ENCODE peak calls at places on chromosomes 3 and 15, in four cellular contexts. T, Z, F and N are unnamed samples.

GRCh38 chr3:49908378-49909199 is 4.9 kb upstream of the MST1R start:
- DNase-seq in T (no peak), Z (no peak), F (peak; percentile 63), N (no peak)

GRCh38 chr15:77104155-77104554 is 33.2 kb upstream of the TSPAN3 start:
- DNase-seq in T (no peak), Z (no peak), F (no peak), N (no peak)

GRCh38 chr15:47742334-47742733 is 25.0 kb downstream of the SEMA6D start:
- DNase-seq in T (no peak), Z (no peak), F (no peak), N (no peak)

GRCh38 chr15:40982855-40983254 is 29.6 kb downstream of the CHAC1 start:
- DNase-seq in T (no peak), Z (no peak), F (no peak), N (no peak)

GRCh38 chr3:72791132-72791531 is 57.1 kb downstream of the SHQ1 start:
- DNase-seq in T (no peak), Z (no peak), F (no peak), N (no peak)

GRCh38 chr3:169923189-169923588 is 11.8 kb downstream of the SAMD7 start:
- DNase-seq in T (no peak), Z (peak; percentile 6), F (peak; percentile 44), N (no peak)

GRCh38 chr3:138937690-138938055 is 9.3 kb downstream of the FOXL2 start:
- DNase-seq in T (no peak), Z (no peak), F (no peak), N (no peak)

GRCh38 chr3:193805448-193805847 is 212.4 kb downstream of the OPA1 start:
- DNase-seq in T (no peak), Z (peak; percentile 63), F (peak; percentile 64), N (no peak)

GRCh38 chr15:27866505-27867165 is 232.5 kb downstream of the OCA2 start:
- DNase-seq in T (no peak), Z (no peak), F (no peak), N (no peak)

GRCh38 chr3:78143000-78143399 is 1103.1 kb downstream of the ROBO2 start:
- DNase-seq in T (no peak), Z (no peak), F (no peak), N (no peak)

GRCh38 chr3:166889241-166889640 is 490.9 kb downstream of the ZBBX start:
- DNase-seq in T (no peak), Z (no peak), F (no peak), N (no peak)

GRCh38 chr3:60189304-60189703 is 1061.9 kb downstream of the FHIT start:
- DNase-seq in T (no peak), Z (no peak), F (peak; percentile 3), N (no peak)

GRCh38 chr3:5022966-5023776 is 43.9 kb downstream of the BHLHE40 start:
- DNase-seq in T (no peak), Z (peak; percentile 73), F (peak; percentile 97), N (no peak)

GRCh38 chr3:140134231-140134630 is 199.2 kb downstream of the CLSTN2 start:
- DNase-seq in T (no peak), Z (no peak), F (no peak), N (no peak)

GRCh38 chr15:93520206-93520605 is 431.2 kb upstream of the RGMA start:
- DNase-seq in T (no peak), Z (no peak), F (no peak), N (no peak)

DNA sequence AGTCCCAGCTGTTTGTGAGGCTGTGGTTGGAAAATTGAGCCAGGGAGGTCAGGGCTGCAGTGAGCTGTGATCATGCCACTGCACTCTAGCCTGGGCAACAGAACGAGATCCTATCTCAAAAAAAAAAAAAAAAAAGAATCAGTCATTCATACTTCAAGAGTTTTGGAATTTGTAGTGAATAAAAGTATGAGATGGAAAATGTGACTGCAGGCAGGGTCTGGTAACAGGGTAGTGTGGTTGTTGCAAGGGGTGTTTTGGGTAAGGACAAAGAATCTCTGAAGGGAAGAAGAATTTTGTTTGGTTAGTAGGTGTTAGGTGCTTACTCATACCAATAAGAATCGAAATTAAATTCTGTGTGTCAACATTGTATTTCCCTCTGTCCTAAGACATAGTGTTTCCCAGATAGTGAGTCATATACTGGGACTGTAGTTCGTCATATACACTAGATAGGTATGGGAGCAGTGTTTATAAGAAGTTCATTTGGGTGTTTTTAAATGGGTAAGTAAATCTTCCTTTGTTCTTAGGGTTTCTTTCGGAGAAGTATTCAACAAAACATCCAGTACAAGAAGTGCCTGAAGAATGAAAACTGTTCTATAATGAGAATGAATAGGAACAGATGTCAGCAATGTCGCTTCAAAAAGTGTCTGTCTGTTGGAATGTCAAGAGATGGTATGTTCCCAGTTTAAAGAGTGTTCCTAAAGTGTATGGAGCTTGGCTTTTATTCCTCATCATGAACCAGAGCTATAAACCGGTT is 14.2 kb downstream of the NR1D2 start:
- DNase-seq in T (no peak), Z (peak; percentile 18), F (no peak), N (no peak)
- TF ChIP-seq TAF1 in T (no peak), Z (no peak), F (no peak), N (no peak)

DNA sequence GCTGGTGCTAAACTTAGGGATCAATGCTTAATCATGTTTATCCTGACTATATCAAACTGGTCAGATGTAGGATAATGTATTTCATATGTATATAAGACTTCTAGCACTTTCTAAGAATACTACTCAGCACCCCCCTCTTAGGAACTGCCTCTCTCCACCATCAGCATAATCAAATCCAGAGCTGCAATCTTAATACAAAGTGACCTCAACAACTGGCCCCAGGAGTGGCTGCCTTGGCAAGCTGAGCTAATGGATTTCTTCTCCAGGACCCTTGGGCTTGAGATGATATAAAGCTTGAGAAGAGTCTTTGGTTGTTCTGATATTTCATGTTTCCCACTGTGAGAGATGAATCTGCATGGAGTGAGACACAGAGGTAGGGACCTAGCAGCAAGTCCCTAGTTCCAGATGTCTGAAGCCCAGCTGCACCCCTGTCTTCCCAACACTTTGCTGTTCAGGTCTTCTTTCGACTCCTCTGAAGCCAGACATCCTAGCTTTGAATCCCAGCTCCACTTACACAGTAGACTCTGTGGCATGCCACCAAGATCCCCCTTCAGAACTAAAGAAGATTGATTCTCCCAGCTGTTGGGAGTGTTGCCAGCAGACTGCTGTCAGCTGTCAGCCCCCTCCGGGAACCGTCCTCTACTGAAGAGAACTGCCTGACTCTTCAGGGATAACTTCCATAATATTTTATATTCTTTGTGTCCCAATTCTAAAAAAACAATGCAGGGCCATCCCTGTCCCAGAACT is 309.3 kb upstream of the UBE2E2 start:
- DNase-seq in T (no peak), Z (no peak), F (no peak), N (no peak)
- TF ChIP-seq TAF1 in T (no peak), Z (no peak), F (no peak), N (no peak)

GRCh38 chr3:161851941-161852566 is 355.4 kb downstream of the OTOL1 start:
- DNase-seq in T (peak; percentile 1), Z (peak; percentile 36), F (peak; percentile 33), N (peak; percentile 5)
- TF ChIP-seq TAF1 in T (no peak), Z (no peak), F (no peak), N (no peak)

GRCh38 chr15:25092661-25093060 is 137.9 kb downstream of the SNRPN start:
- DNase-seq in T (no peak), Z (no peak), F (no peak), N (no peak)
- TF ChIP-seq TAF1 in T (no peak), Z (no peak), F (no peak), N (no peak)

DNA sequence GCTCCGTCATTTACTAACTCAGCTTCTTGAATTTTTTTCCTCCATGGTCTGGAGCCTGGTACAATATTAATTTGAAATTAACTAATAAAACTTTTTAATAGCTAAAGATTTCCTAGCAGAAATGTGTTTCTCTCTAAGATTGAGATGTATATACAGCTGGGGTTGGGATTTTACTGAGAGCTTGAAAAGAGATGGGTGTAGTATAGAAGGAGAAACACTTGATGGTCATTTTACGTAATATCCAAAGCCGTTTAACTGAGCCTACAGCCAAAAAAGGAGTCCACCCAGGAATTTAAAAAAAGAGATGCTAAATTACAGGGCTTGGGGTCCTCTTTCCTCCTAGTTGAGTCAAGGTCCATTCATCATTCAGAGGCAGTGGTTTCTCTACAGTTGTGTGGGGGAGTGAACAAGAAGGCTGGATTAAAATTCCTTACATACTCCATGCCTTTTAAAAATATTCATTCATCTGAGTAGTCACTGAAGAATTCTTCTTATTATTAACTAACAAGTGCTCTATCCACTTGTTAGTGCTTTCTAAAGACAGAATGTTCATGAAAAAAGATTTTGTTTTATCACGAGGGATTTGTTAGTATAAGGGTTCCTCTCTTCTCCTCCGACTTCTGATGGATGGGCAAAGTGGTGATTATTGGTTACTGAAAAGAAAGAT is 255.3 kb upstream of the IL12A start:
- DNase-seq in T (no peak), Z (no peak), F (no peak), N (no peak)
- TF ChIP-seq TAF1 in T (no peak), Z (no peak), F (no peak), N (no peak)

GRCh38 chr3:194906229-194906629 is 220.5 kb downstream of the FAM43A start:
- DNase-seq in T (no peak), Z (peak; percentile 29), F (no peak), N (no peak)

GRCh38 chr3:194906970-194907629 is 221.4 kb downstream of the FAM43A start:
- DNase-seq in T (no peak), Z (no peak), F (no peak), N (no peak)

GRCh38 chr3:194908432-194908966 is 222.8 kb downstream of the FAM43A start:
- DNase-seq in T (no peak), Z (no peak), F (no peak), N (no peak)

GRCh38 chr3:194908972-194909371 is 223.3 kb downstream of the FAM43A start:
- DNase-seq in T (no peak), Z (no peak), F (no peak), N (no peak)

DNA sequence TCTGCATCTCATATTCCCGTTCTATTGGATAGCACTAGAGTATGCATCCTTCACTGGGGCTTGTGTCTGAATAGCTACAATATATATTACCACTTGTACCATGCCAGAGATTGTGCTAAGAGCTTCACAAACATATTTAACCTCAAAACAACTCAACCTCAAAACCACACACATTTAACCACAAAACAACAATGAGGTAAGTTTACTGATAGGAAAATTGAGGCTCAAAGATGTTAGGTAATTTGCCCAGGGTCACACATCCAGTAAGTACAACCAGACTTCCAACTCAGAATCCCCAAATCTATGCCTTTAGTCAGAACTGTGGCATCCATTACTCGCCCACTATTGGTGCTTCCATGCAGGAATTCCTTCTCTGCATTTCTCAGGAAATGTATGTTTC is 220.0 kb downstream of the FAM43A start:
- DNase-seq in T (no peak), Z (no peak), F (no peak), N (no peak)
- TF ChIP-seq TAF1 in T (no peak), Z (no peak), F (no peak), N (no peak)

DNA sequence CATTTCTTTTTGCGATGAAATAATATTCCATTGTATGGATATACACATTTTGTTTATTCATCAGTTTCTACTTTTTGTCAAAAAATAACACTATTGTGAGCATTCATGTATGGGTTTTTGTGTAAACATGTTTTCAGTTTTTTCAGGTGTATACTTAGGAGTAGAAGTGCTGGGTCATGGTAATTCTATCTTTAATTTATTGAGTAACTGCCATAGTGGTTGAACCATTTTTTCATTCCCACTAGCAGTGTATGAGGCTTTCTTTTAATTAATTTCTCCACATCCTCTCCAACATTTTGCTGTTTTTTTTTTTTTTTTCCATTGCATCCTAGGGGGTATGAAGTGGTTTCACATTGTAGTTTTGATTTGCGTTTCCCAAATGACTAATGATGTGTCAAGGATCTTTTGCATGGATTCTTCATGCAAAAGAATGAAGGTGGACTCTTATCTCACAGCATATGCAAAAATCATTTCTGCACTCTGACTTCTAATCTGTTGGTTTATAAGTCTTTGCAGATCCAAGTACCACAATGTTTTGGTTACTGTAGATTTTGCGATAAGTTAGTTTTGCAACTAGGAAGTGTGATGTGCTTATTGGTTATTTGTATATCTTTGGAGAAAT is 12.6 kb downstream of the ATP2C1 start:
- DNase-seq in T (no peak), Z (no peak), F (no peak), N (no peak)
- TF ChIP-seq TAF1 in T (no peak), Z (no peak), F (no peak), N (no peak)

GRCh38 chr15:52105856-52106255 is 6.7 kb downstream of the BCL2L10 start:
- DNase-seq in T (no peak), Z (no peak), F (no peak), N (no peak)
- TF ChIP-seq TAF1 in T (no peak), Z (no peak), F (no peak), N (no peak)